ENCODE peak calls at places on chromosomes 4 and X, in nine cellular contexts. E is choroid plexus epithelial cell; Q is RWPE1; F is activated CD4-positive, alpha-beta T cell treated with anti-CD3 and anti-CD28 coated beads for 48 hours; C is psoas muscle; M is stimulated activated CD4-positive, alpha-beta T cell treated with anti-CD3 and anti-CD28 coated beads, Interleukin-15, amount 100 ng/mL, for 1 hour; I is BJ; D is HFF-Myc; O is EL. S is an unnamed sample.
A peak's percentile ranks its signal among the peaks of the same experiment; 100 is the strongest.

GRCh38 chrX:151902813-151903591 is 9.7 kb upstream of the MAGEA4 start:
- DNase-seq in E (peak; percentile 80), Q (peak; percentile 68), F (no peak), C (peak; percentile 55), M (no peak), I (peak; percentile 74), D (peak; percentile 66), O (peak; percentile 88), S (no peak)

GRCh38 chrX:45187731-45188130 is 12.9 kb downstream of the DIPK2B start:
- DNase-seq in E (peak; percentile 2), Q (no peak), F (no peak), C (no peak), M (no peak), I (no peak), D (no peak), O (no peak), S (no peak)

GRCh38 chrX:41027388-41027787 is 57.9 kb upstream of the USP9X start:
- DNase-seq in E (peak; percentile 89), Q (peak; percentile 34), F (no peak), C (no peak), M (no peak), I (peak; percentile 44), D (no peak), O (peak; percentile 80), S (no peak)

GRCh38 chrX:53093177-53093655 is 726 bp upstream of the KANTR start:
- DNase-seq in E (peak; percentile 87), Q (peak; percentile 63), F (peak; percentile 86), C (peak; percentile 83), M (peak; percentile 44), I (no peak), D (no peak), O (peak; percentile 73), S (peak; percentile 35)

GRCh38 chr4:27702710-27703431 is 842.2 kb downstream of the STIM2 start:
- DNase-seq in E (peak; percentile 12), Q (peak; percentile 3), F (no peak), C (no peak), M (no peak), I (no peak), D (no peak), O (peak; percentile 30), S (no peak)

GRCh38 chr4:70627620-70628019 is 924 bp upstream of the ENAM start:
- DNase-seq in E (no peak), Q (no peak), F (no peak), C (no peak), M (no peak), I (no peak), D (no peak), O (no peak), S (no peak)

GRCh38 chr4:22498866-22499265 is 17.0 kb downstream of the ADGRA3 start:
- DNase-seq in E (no peak), Q (no peak), F (no peak), C (no peak), M (no peak), I (no peak), D (no peak), O (no peak), S (no peak)

GRCh38 chr4:104860227-104861123 is 286.2 kb upstream of the TET2 start:
- DNase-seq in E (peak; percentile 81), Q (peak; percentile 42), F (peak; percentile 57), C (no peak), M (peak; percentile 3), I (peak; percentile 3), D (peak; percentile 24), O (peak; percentile 50), S (peak; percentile 42)

GRCh38 chr4:28436191-28437080 is 1575.8 kb downstream of the STIM2 start:
- DNase-seq in E (no peak), Q (peak; percentile 52), F (no peak), C (no peak), M (no peak), I (no peak), D (no peak), O (no peak), S (no peak)

GRCh38 chrX:11188664-11189063 is 77.5 kb downstream of the HCCS start:
- DNase-seq in E (peak; percentile 15), Q (peak; percentile 38), F (peak; percentile 13), C (no peak), M (no peak), I (peak; percentile 26), D (peak; percentile 3), O (peak; percentile 63), S (no peak)

GRCh38 chr4:83851261-83852084 is 315.6 kb downstream of the GPAT3 start:
- DNase-seq in E (peak; percentile 74), Q (no peak), F (no peak), C (no peak), M (no peak), I (no peak), D (no peak), O (peak; percentile 80), S (no peak)

GRCh38 chrX:1205681-1206611 is 6.5 kb downstream of the CRLF2 start:
- DNase-seq in E (peak; percentile 82), Q (peak; percentile 36), F (peak; percentile 29), C (no peak), M (no peak), I (peak; percentile 78), D (peak; percentile 65), O (peak; percentile 74), S (no peak)

GRCh38 chrX:71823391-71824057 is 60.4 kb downstream of the CXorf49B start:
- DNase-seq in E (no peak), Q (no peak), F (no peak), C (no peak), M (no peak), I (no peak), D (no peak), O (no peak), S (no peak)

GRCh38 chrX:75746891-75747639 is 38.0 kb downstream of the MAGEE2 start:
- DNase-seq in E (peak; percentile 20), Q (peak; percentile 3), F (peak; percentile 44), C (peak; percentile 19), M (peak; percentile 1), I (no peak), D (no peak), O (peak; percentile 1), S (peak; percentile 40)

GRCh38 chr4:67934628-67935027 is 28.7 kb downstream of the TMPRSS11A start:
- DNase-seq in E (no peak), Q (no peak), F (no peak), C (no peak), M (no peak), I (no peak), D (no peak), O (no peak), S (no peak)

GRCh38 chrX:37872303-37872655 is 24.9 kb upstream of the DYNLT3 start:
- DNase-seq in E (no peak), Q (no peak), F (no peak), C (no peak), M (no peak), I (no peak), D (no peak), O (no peak), S (no peak)

GRCh38 chrX:44344194-44344593 is 722 bp upstream of the EFHC2 start:
- DNase-seq in E (no peak), Q (no peak), F (peak; percentile 57), C (peak; percentile 12), M (peak; percentile 3), I (no peak), D (no peak), O (no peak), S (no peak)

GRCh38 chr4:176607807-176608206 is 184.9 kb downstream of the VEGFC start:
- DNase-seq in E (no peak), Q (no peak), F (no peak), C (no peak), M (no peak), I (no peak), D (no peak), O (no peak), S (no peak)

GRCh38 chr4:171588146-171588545 is 225.1 kb upstream of the GALNTL6 start:
- DNase-seq in E (no peak), Q (no peak), F (no peak), C (no peak), M (no peak), I (no peak), D (no peak), O (no peak), S (no peak)

GRCh38 chr4:54230479-54231418 is 1.7 kb downstream of the PDGFRA start:
- DNase-seq in E (peak; percentile 61), Q (no peak), F (peak; percentile 15), C (peak; percentile 62), M (no peak), I (no peak), D (no peak), O (peak; percentile 24), S (no peak)

GRCh38 chr4:628346-628745 is 3.0 kb downstream of the PDE6B start:
- DNase-seq in E (no peak), Q (no peak), F (no peak), C (no peak), M (no peak), I (no peak), D (no peak), O (no peak), S (no peak)

GRCh38 chrX:17377047-17377692 is 2.2 kb downstream of the NHS start:
- DNase-seq in E (peak; percentile 22), Q (peak; percentile 34), F (peak; percentile 59), C (peak; percentile 21), M (no peak), I (no peak), D (no peak), O (peak; percentile 61), S (no peak)

GRCh38 chr4:28562913-28563312 is 1702.3 kb downstream of the STIM2 start:
- DNase-seq in E (no peak), Q (no peak), F (no peak), C (no peak), M (no peak), I (no peak), D (no peak), O (peak; percentile 3), S (no peak)

GRCh38 chr4:48028654-48029053 is 12.1 kb downstream of the NIPAL1 start:
- DNase-seq in E (no peak), Q (no peak), F (no peak), C (no peak), M (no peak), I (no peak), D (no peak), O (no peak), S (no peak)

GRCh38 chr4:6885953-6886557 is 23.6 kb upstream of the TBC1D14 start:
- DNase-seq in E (peak; percentile 71), Q (no peak), F (no peak), C (peak; percentile 72), M (no peak), I (no peak), D (no peak), O (peak; percentile 53), S (peak; percentile 66)

GRCh38 chrX:68072016-68072415 is 361.3 kb downstream of the OPHN1 start:
- DNase-seq in E (peak; percentile 38), Q (peak; percentile 1), F (no peak), C (no peak), M (no peak), I (no peak), D (no peak), O (peak; percentile 27), S (no peak)

GRCh38 chr4:36165256-36166005 is 78.9 kb downstream of the ARAP2 start:
- DNase-seq in E (peak; percentile 39), Q (no peak), F (no peak), C (no peak), M (no peak), I (no peak), D (no peak), O (no peak), S (no peak)

GRCh38 chr4:112648263-112649054 is 11.5 kb downstream of the LARP7 start:
- DNase-seq in E (no peak), Q (no peak), F (no peak), C (no peak), M (no peak), I (no peak), D (no peak), O (peak; percentile 37), S (no peak)

GRCh38 chrX:149453030-149453429 is 52.1 kb downstream of the IDS start:
- DNase-seq in E (peak; percentile 46), Q (peak; percentile 43), F (no peak), C (no peak), M (no peak), I (no peak), D (peak; percentile 39), O (peak; percentile 57), S (no peak)

GRCh38 chr4:82797048-82797590 is 1.5 kb downstream of the SCD5 start:
- DNase-seq in E (no peak), Q (no peak), F (no peak), C (no peak), M (no peak), I (no peak), D (no peak), O (peak; percentile 33), S (no peak)

GRCh38 chr4:75705198-75705712 is 19.1 kb upstream of the USO1 start:
- DNase-seq in E (peak; percentile 21), Q (no peak), F (no peak), C (no peak), M (no peak), I (no peak), D (no peak), O (no peak), S (no peak)